ENCODE peak calls at places on chromosomes 7 and 10, in ten cellular contexts. T, U, B, K, O, G, Z, A, M and X are unnamed samples.

GRCh38 chr7:27210441-27211083 is 10.7 kb upstream of the HOXA13 start:
- DNase-seq in T (no peak), U (no peak), B (peak; percentile 85), K (peak; percentile 24), O (no peak), G (no peak), Z (peak; percentile 42), A (peak; percentile 60), M (peak; percentile 55), X (peak; percentile 83)

GRCh38 chr10:80413152-80413996 is 5.0 kb downstream of the PRXL2A start:
- DNase-seq in T (no peak), U (peak; percentile 68), B (peak; percentile 41), K (peak; percentile 61), O (peak; percentile 36), G (peak; percentile 2), Z (no peak), A (no peak), M (no peak), X (no peak)

GRCh38 chr10:60521974-60522405 is 132.3 kb upstream of the ANK3 start:
- DNase-seq in T (no peak), U (no peak), B (peak; percentile 5), K (peak; percentile 31), O (peak; percentile 18), G (peak; percentile 86), Z (no peak), A (no peak), M (no peak), X (no peak)

GRCh38 chr7:56074371-56074791 is 10.3 kb downstream of the SUMF2 start:
- DNase-seq in T (peak; percentile 75), U (peak; percentile 82), B (peak; percentile 97), K (peak; percentile 84), O (peak; percentile 52), G (peak; percentile 63), Z (peak; percentile 72), A (peak; percentile 85), M (peak; percentile 86), X (peak; percentile 89)

GRCh38 chr7:134184767-134185166 is 57.6 kb downstream of the LRGUK start:
- DNase-seq in T (no peak), U (peak; percentile 38), B (no peak), K (peak; percentile 41), O (no peak), G (no peak), Z (no peak), A (no peak), M (no peak), X (no peak)

GRCh38 chr7:30795161-30795943 is 24.1 kb downstream of the MINDY4 start:
- DNase-seq in T (no peak), U (no peak), B (peak; percentile 76), K (no peak), O (no peak), G (no peak), Z (no peak), A (no peak), M (no peak), X (no peak)

GRCh38 chr10:100148353-100149211 is 37.2 kb downstream of the ERLIN1 start:
- DNase-seq in T (no peak), U (peak; percentile 95), B (no peak), K (no peak), O (no peak), G (no peak), Z (peak; percentile 40), A (no peak), M (no peak), X (no peak)

GRCh38 chr10:124518366-124518765 is 56.7 kb downstream of the LHPP start:
- DNase-seq in T (no peak), U (no peak), B (no peak), K (no peak), O (no peak), G (no peak), Z (no peak), A (peak; percentile 22), M (no peak), X (no peak)

GRCh38 chr7:110157631-110158362 is 933.1 kb upstream of the LRRN3 start:
- DNase-seq in T (no peak), U (peak; percentile 3), B (no peak), K (peak; percentile 52), O (no peak), G (no peak), Z (no peak), A (no peak), M (no peak), X (no peak)

GRCh38 chr10:99984201-99984600 is 25.5 kb downstream of the DNMBP start:
- DNase-seq in T (no peak), U (peak; percentile 83), B (no peak), K (peak; percentile 72), O (no peak), G (no peak), Z (no peak), A (no peak), M (no peak), X (no peak)

GRCh38 chr7:19464241-19464640 is 244.6 kb downstream of the POLR1F start:
- DNase-seq in T (no peak), U (no peak), B (no peak), K (no peak), O (no peak), G (no peak), Z (no peak), A (no peak), M (no peak), X (no peak)

GRCh38 chr10:74322141-74322540 is 171.1 kb downstream of the ADK start:
- DNase-seq in T (no peak), U (no peak), B (no peak), K (no peak), O (no peak), G (no peak), Z (no peak), A (no peak), M (no peak), X (no peak)

GRCh38 chr10:77390481-77390891 is 247.1 kb downstream of the KCNMA1 start:
- DNase-seq in T (no peak), U (no peak), B (peak; percentile 66), K (peak; percentile 61), O (no peak), G (no peak), Z (no peak), A (no peak), M (peak; percentile 64), X (no peak)

GRCh38 chr10:62638062-62638477 is 166.4 kb upstream of the ADO start:
- DNase-seq in T (no peak), U (no peak), B (no peak), K (peak; percentile 51), O (no peak), G (no peak), Z (peak; percentile 26), A (no peak), M (no peak), X (no peak)

GRCh38 chr10:17023386-17024298 is 106.0 kb downstream of the CUBN start:
- DNase-seq in T (peak; percentile 15), U (peak; percentile 85), B (peak; percentile 29), K (peak; percentile 97), O (peak; percentile 95), G (no peak), Z (peak; percentile 11), A (no peak), M (peak; percentile 78), X (no peak)

GRCh38 chr10:93074597-93075368 is 1.1 kb downstream of the CYP26A1 start:
- DNase-seq in T (no peak), U (no peak), B (no peak), K (no peak), O (no peak), G (no peak), Z (no peak), A (no peak), M (no peak), X (no peak)